ENCODE peak calls at places on chromosome 13, in ten cellular contexts. G is body of pancreas; S is GM23248; M is effector memory CD4-positive, alpha-beta T cell; B is K562; T is CD8-positive, alpha-beta memory T cell; U is heart left ventricle; R is mucosa of descending colon; J is right lobe of liver; F is mammary epithelial cell. Q is an unnamed sample. For H3K36me3, the result is how much of the 10 kb centered on the place peaks cover.

GRCh38 chr13:110388141-110388943 is 81.3 kb downstream of the COL4A2 start:
- DNase-seq in J (no peak), S (peak), U (peak), M (no peak), R (no peak), T (no peak), G (no peak), B (no peak), F (peak), Q (no peak)

GRCh38 chr13:107669356-107669755 is 546.0 kb downstream of the LIG4 start:
- DNase-seq in R (no peak), T (no peak), J (no peak), U (no peak), M (no peak), F (peak), G (no peak), S (peak), B (no peak), Q (no peak)

GRCh38 chr13:71217827-71218226 is 649.2 kb downstream of the DACH1 start:
- DNase-seq in F (no peak), R (no peak), S (no peak), U (no peak), T (no peak), J (no peak), M (no peak), G (no peak), B (no peak), Q (no peak)

GRCh38 chr13:102608944-102609343 is 12.2 kb downstream of the TPP2 start:
- DNase-seq in S (no peak), F (peak), J (no peak), B (no peak), G (no peak), M (no peak), T (no peak), U (no peak), R (no peak), Q (no peak)

GRCh38 chr13:102670130-102670529 is 24.7 kb downstream of the METTL21C start:
- DNase-seq in B (no peak), S (no peak), G (no peak), R (no peak), J (no peak), F (no peak), T (no peak), M (no peak), U (no peak), Q (no peak)

GRCh38 chr13:72920097-72920496 is 138.2 kb downstream of the PIBF1 start:
- DNase-seq in R (no peak), M (no peak), B (no peak), G (peak), S (peak), J (no peak), T (no peak), F (peak), U (peak), Q (no peak)

GRCh38 chr13:101408154-101408553 is 8.2 kb downstream of the NALCN start:
- DNase-seq in B (no peak), G (no peak), S (no peak), T (no peak), R (no peak), J (no peak), M (no peak), F (no peak), U (no peak), Q (peak)

GRCh38 chr13:70098669-70099068 is 9.0 kb upstream of the ATXN8OS start:
- DNase-seq in U (no peak), M (no peak), F (no peak), G (no peak), B (no peak), T (no peak), J (no peak), S (peak), R (no peak), Q (no peak)

GRCh38 chr13:30792257-30793000 is 57.1 kb downstream of the ALOX5AP start:
- DNase-seq in U (peak), G (peak), F (peak), B (no peak), J (peak), T (no peak), S (peak), R (peak), M (no peak), Q (no peak)

GRCh38 chr13:30107126-30107525 is 200.2 kb downstream of the KATNAL1 start:
- DNase-seq in S (no peak), B (no peak), T (no peak), M (no peak), J (no peak), F (no peak), R (no peak), G (no peak), U (no peak), Q (no peak)

GRCh38 chr13:44147222-44147621 is 226.4 kb upstream of the SERP2 start:
- DNase-seq in M (no peak), R (no peak), F (no peak), T (no peak), S (no peak), J (no peak), G (no peak), U (no peak), B (no peak), Q (no peak)

GRCh38 chr13:76216729-76217128 is 580.6 kb downstream of the LMO7 start:
- DNase-seq in G (no peak), S (no peak), B (no peak), J (no peak), R (no peak), U (no peak), M (no peak), F (no peak), T (no peak), Q (no peak)

GRCh38 chr13:34942732-34943674 is 933 bp downstream of the NBEA start:
- DNase-seq in B (no peak), R (peak), M (no peak), G (peak), J (no peak), F (no peak), U (peak), T (no peak), S (peak), Q (no peak)

GRCh38 chr13:24627864-24628418 is 52.3 kb upstream of the ATP12A start:
- DNase-seq in B (peak), J (no peak), M (no peak), G (no peak), R (no peak), S (no peak), F (no peak), T (no peak), U (no peak), Q (no peak)

GRCh38 chr13:37587236-37587635 is 11.3 kb downstream of the POSTN start:
- DNase-seq in M (no peak), G (no peak), T (no peak), R (no peak), B (no peak), S (no peak), J (no peak), F (no peak), U (no peak), Q (no peak)

GRCh38 chr13:41059466-41059865 is 1.8 kb upstream of the WBP4 start:
- DNase-seq in S (peak), U (no peak), J (no peak), F (peak), B (no peak), R (no peak), G (no peak), M (no peak), T (no peak), Q (no peak)

GRCh38 chr13:110057052-110057451 is 249.9 kb downstream of the COL4A1 start:
- DNase-seq in G (no peak), B (no peak), T (no peak), M (no peak), S (no peak), J (no peak), F (no peak), R (no peak), U (no peak), Q (no peak)

GRCh38 chr13:59776924-59777690 is 386.6 kb downstream of the DIAPH3 start:
- DNase-seq in S (peak), T (no peak), U (no peak), G (no peak), F (peak), M (no peak), J (no peak), R (no peak), B (no peak), Q (no peak)

GRCh38 chr13:38783992-38784875 is 97.4 kb downstream of the FREM2 start:
- DNase-seq in U (no peak), M (no peak), F (no peak), R (no peak), J (no peak), T (no peak), B (no peak), S (no peak), G (peak), Q (no peak)

GRCh38 chr13:67228909-67229308 is 1.2 kb downstream of the PCDH9 start:
- DNase-seq in S (peak), U (no peak), B (no peak), T (no peak), J (no peak), F (no peak), M (no peak), G (no peak), R (no peak), Q (no peak)

GRCh38 chr13:83168575-83168974 is 713.7 kb downstream of the SLITRK1 start:
- DNase-seq in B (no peak), S (no peak), T (no peak), U (no peak), J (no peak), R (no peak), F (no peak), G (no peak), M (no peak), Q (no peak)

GRCh38 chr13:52723181-52723580 is 16.4 kb downstream of the CNMD start:
- DNase-seq in J (no peak), F (no peak), M (no peak), B (no peak), S (no peak), R (no peak), G (no peak), U (no peak), T (no peak), Q (no peak)

GRCh38 chr13:51764184-51765141 is 39.5 kb downstream of the DHRS12 start:
- DNase-seq in G (peak), S (peak), R (peak), F (no peak), M (peak), J (no peak), T (peak), B (no peak), U (peak), Q (peak)

GRCh38 chr13:41017153-41017552 is 2.0 kb downstream of the ELF1 start:
- DNase-seq in M (peak), G (no peak), T (peak), R (no peak), U (no peak), S (no peak), F (peak), J (no peak), B (no peak), Q (no peak)

GRCh38 chr13:108734676-108735075 is 105.3 kb downstream of the MYO16 start:
- DNase-seq in S (no peak), U (no peak), T (no peak), G (no peak), R (no peak), F (no peak), M (no peak), J (no peak), B (peak), Q (no peak)

GRCh38 chr13:91184244-91184926 is 163.1 kb upstream of the MIR17HG start:
- DNase-seq in F (no peak), T (no peak), B (no peak), U (no peak), S (peak), R (no peak), M (no peak), J (no peak), G (no peak), Q (no peak)

GRCh38 chr13:29465741-29466293 is 129.7 kb downstream of the SLC7A1 start:
- DNase-seq in T (no peak), B (no peak), F (peak), S (peak), M (no peak), U (peak), G (peak), R (no peak), J (no peak), Q (no peak)

GRCh38 chr13:33740134-33740538 is 77.8 kb upstream of the RFC3 start:
- DNase-seq in F (peak), R (no peak), S (peak), T (no peak), M (no peak), B (no peak), G (no peak), J (no peak), U (no peak), Q (no peak)

GRCh38 chr13:100549316-100549715 is 39.3 kb downstream of the GGACT start:
- DNase-seq in T (no peak), J (no peak), R (no peak), F (no peak), U (no peak), S (no peak), M (no peak), G (no peak), B (no peak), Q (no peak)

GRCh38 chr13:106277483-106278154 is 257.8 kb downstream of the EFNB2 start:
- DNase-seq in U (no peak), J (no peak), G (no peak), F (no peak), T (no peak), B (no peak), M (no peak), R (no peak), S (no peak), Q (no peak)

GRCh38 chr13:95201814-95202521 is 99.3 kb downstream of the ABCC4 start:
- DNase-seq in J (no peak), U (no peak), T (no peak), S (no peak), F (peak), B (no peak), G (no peak), M (no peak), R (no peak), Q (no peak)

GRCh38 chr13:46778095-46778494 is 18.9 kb downstream of the ESD start:
- DNase-seq in G (no peak), J (no peak), B (no peak), U (no peak), S (peak), R (no peak), F (peak), T (no peak), M (no peak), Q (no peak)

GRCh38 chr13:46775385-46776065 is 21.4 kb downstream of the ESD start:
- DNase-seq in G (no peak), M (no peak), F (no peak), R (no peak), J (no peak), S (no peak), T (no peak), B (no peak), U (no peak), Q (no peak)

GRCh38 chr13:46782066-46782465 is 14.9 kb downstream of the ESD start:
- DNase-seq in M (no peak), B (no peak), J (no peak), R (no peak), G (no peak), U (no peak), F (no peak), S (no peak), T (no peak), Q (no peak)

GRCh38 chr13:46783504-46783903 is 13.5 kb downstream of the ESD start:
- DNase-seq in F (no peak), R (no peak), T (no peak), S (no peak), G (no peak), U (no peak), J (no peak), B (no peak), M (no peak), Q (no peak)

DNA sequence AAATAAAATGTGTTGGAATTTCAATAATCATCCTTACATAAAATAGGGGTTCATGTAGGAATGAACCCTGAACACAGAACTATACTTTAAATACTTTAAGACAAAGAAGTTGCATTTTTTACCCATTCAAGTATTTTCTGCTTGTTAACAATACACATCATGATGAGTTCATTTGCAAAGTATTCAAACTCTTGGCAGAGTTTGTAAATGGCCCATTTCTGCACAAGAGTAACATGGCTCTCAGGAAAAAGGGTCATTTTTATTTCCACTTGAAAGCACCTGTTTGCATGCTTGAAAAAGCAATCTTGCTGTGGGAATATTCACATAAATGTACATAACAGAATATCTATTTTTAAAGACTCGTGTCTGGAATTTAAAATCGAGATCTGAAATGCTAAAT is 18.1 kb downstream of the ESD start:
- DNase-seq in J (no peak), R (no peak), U (no peak), T (no peak), F (no peak), B (no peak), G (no peak), M (no peak), S (peak), Q (no peak)
- H3K36me3 ChIP-seq in J (under half), R (under half), U (half or more), T (under half), F (half or more), B (half or more), G (under half), M (half or more), S (half or more), Q (under half)

GRCh38 chr13:113735750-113736149 is 23.3 kb upstream of the TMEM255B start:
- DNase-seq in T (no peak), F (no peak), U (no peak), B (no peak), G (no peak), M (no peak), J (peak), R (peak), S (no peak), Q (no peak)
- H3K4me3 ChIP-seq in T (no peak), F (no peak), U (no peak), B (no peak), G (no peak), M (no peak), J (no peak), R (no peak), S (no peak), Q (no peak)

GRCh38 chr13:32237681-32238080 is 77.5 kb downstream of the ZAR1L start:
- DNase-seq in U (no peak), M (no peak), B (no peak), S (no peak), J (no peak), R (no peak), G (no peak), T (no peak), F (no peak), Q (no peak)
- H3K36me3 ChIP-seq in U (half or more), M (under half), B (under half), S (under half), J (under half), R (under half), G (under half), T (under half), F (under half), Q (under half)

GRCh38 chr13:104143760-104144406 is 1077.7 kb upstream of the SLC10A2 start:
- DNase-seq in G (no peak), U (no peak), R (no peak), M (no peak), S (no peak), T (no peak), J (no peak), B (no peak), F (no peak), Q (no peak)
- H3K4me3 ChIP-seq in G (no peak), U (no peak), R (no peak), M (no peak), S (no peak), T (no peak), J (no peak), B (no peak), F (no peak), Q (no peak)